ENCODE peak calls at places on chromosomes 6 and 20, in six cellular contexts. F is A549, M is cardiac fibroblast, A is foreskin fibroblast, V is lung, Y is heart right ventricle. L is an unnamed sample.

GRCh38 chr6:110357696-110358535 is at the start of gene METTL24:
- DNase-seq in Y (no peak), F (peak), A (peak), M (no peak), V (no peak), L (no peak)

GRCh38 chr6:149107973-149108372 is 209.5 kb upstream of the TAB2 start:
- DNase-seq in M (no peak), F (no peak), V (no peak), A (no peak), Y (no peak), L (no peak)

GRCh38 chr6:164929155-164929977 is 380.0 kb downstream of the C6orf118 start:
- DNase-seq in M (no peak), V (no peak), F (no peak), A (no peak), Y (no peak), L (no peak)

GRCh38 chr20:34475979-34476736 is 40.1 kb upstream of the DYNLRB1 start:
- DNase-seq in Y (peak), F (peak), M (peak), A (peak), V (peak), L (peak)

GRCh38 chr6:43887906-43888683 is 118.1 kb downstream of the VEGFA start:
- DNase-seq in A (no peak), Y (no peak), M (no peak), V (no peak), F (no peak), L (no peak)

GRCh38 chr20:16397053-16397452 is 176.2 kb downstream of the KIF16B start:
- DNase-seq in A (peak), M (no peak), F (no peak), Y (peak), V (peak), L (peak)

GRCh38 chr6:90249458-90249857 is 47.2 kb downstream of the BACH2 start:
- DNase-seq in V (no peak), M (no peak), Y (no peak), A (no peak), F (no peak), L (no peak)

GRCh38 chr20:9388160-9388825 is 126.1 kb upstream of the LAMP5 start:
- DNase-seq in A (no peak), F (no peak), V (no peak), Y (no peak), M (no peak), L (no peak)

GRCh38 chr6:66926060-66926459 is 1219.0 kb upstream of the EYS start:
- DNase-seq in F (no peak), M (peak), V (no peak), Y (no peak), A (peak), L (no peak)

GRCh38 chr6:115766745-115767462 is 293.8 kb downstream of the FRK start:
- DNase-seq in V (no peak), F (no peak), M (no peak), Y (no peak), A (no peak), L (no peak)

GRCh38 chr6:53728570-53729194 is 63.1 kb upstream of the KLHL31 start:
- DNase-seq in M (peak), F (peak), Y (peak), A (peak), V (no peak), L (peak)

GRCh38 chr6:99490608-99491007 is 24.6 kb downstream of the USP45 start:
- DNase-seq in Y (no peak), A (no peak), F (no peak), V (no peak), M (no peak), L (no peak)

GRCh38 chr6:126672654-126673053 is 332.7 kb downstream of the CENPW start:
- DNase-seq in V (no peak), M (peak), F (no peak), Y (no peak), A (peak), L (peak)

GRCh38 chr6:133132092-133132491 is 109.1 kb upstream of the EYA4 start:
- DNase-seq in A (peak), Y (no peak), V (no peak), F (no peak), M (no peak), L (no peak)

GRCh38 chr6:14447240-14447639 is 329.7 kb downstream of the CD83 start:
- DNase-seq in F (no peak), A (no peak), Y (no peak), V (no peak), M (no peak), L (no peak)

GRCh38 chr6:74598473-74599393 is 607.1 kb downstream of the COL12A1 start:
- DNase-seq in Y (no peak), F (peak), M (peak), V (no peak), A (peak), L (peak)

GRCh38 chr20:42530855-42531674 is 658.6 kb downstream of the PTPRT start:
- DNase-seq in M (peak), F (peak), V (no peak), Y (peak), A (no peak), L (peak)

GRCh38 chr6:166677941-166678340 is 50.9 kb upstream of the RPS6KA2 start:
- DNase-seq in M (no peak), V (no peak), Y (no peak), A (no peak), F (no peak), L (no peak)

GRCh38 chr6:109308018-109308492 is 74.2 kb downstream of the CD164 start:
- DNase-seq in M (peak), V (peak), A (peak), Y (peak), F (peak), L (peak)

GRCh38 chr6:57305754-57306153 is 11.7 kb upstream of the PRIM2 start:
- DNase-seq in A (peak), M (peak), F (no peak), Y (no peak), V (no peak), L (peak)

GRCh38 chr20:37544386-37544785 is 16.7 kb upstream of the BLCAP start:
- DNase-seq in A (no peak), V (no peak), F (no peak), Y (no peak), M (no peak), L (no peak)

GRCh38 chr20:36845288-36845969 is 30.5 kb upstream of the TLDC2 start:
- DNase-seq in Y (no peak), V (no peak), M (no peak), F (no peak), A (no peak), L (no peak)

GRCh38 chr6:21664263-21665081 is 70.9 kb downstream of the SOX4 start:
- DNase-seq in F (peak), V (no peak), A (peak), Y (peak), M (peak), L (no peak)

GRCh38 chr20:10963717-10964266 is 290.0 kb upstream of the JAG1 start:
- DNase-seq in V (no peak), F (no peak), M (peak), Y (peak), A (peak), L (no peak)

GRCh38 chr20:47191074-47191673 is 165.3 kb downstream of the ZMYND8 start:
- DNase-seq in V (no peak), Y (no peak), F (no peak), A (peak), M (peak), L (no peak)

GRCh38 chr6:136647363-136647763 is 97.1 kb upstream of the MAP7 start:
- DNase-seq in F (no peak), A (peak), V (no peak), M (peak), Y (peak), L (peak)

GRCh38 chr6:73234732-73235131 is 9.4 kb upstream of the KHDC1L start:
- DNase-seq in Y (no peak), A (peak), M (peak), F (peak), V (no peak), L (peak)

GRCh38 chr6:136312975-136313374 is 23.3 kb upstream of the BCLAF1 start:
- DNase-seq in A (no peak), M (no peak), V (no peak), F (no peak), Y (no peak), L (no peak)

GRCh38 chr20:57389695-57390603 is 1.2 kb upstream of the RBM38 start:
- DNase-seq in V (no peak), A (no peak), M (no peak), F (no peak), Y (no peak), L (no peak)

GRCh38 chr20:57387945-57388351 is 3.2 kb upstream of the RBM38 start:
- DNase-seq in A (no peak), M (no peak), F (no peak), V (no peak), Y (no peak), L (no peak)

GRCh38 chr20:57390604-57391438 is at the start of gene RBM38:
- DNase-seq in V (peak), A (peak), Y (peak), F (peak), M (peak), L (peak)

GRCh38 chr20:57387463-57387862 is 3.7 kb upstream of the RBM38 start:
- DNase-seq in F (no peak), Y (no peak), V (no peak), A (no peak), M (no peak), L (no peak)

DNA sequence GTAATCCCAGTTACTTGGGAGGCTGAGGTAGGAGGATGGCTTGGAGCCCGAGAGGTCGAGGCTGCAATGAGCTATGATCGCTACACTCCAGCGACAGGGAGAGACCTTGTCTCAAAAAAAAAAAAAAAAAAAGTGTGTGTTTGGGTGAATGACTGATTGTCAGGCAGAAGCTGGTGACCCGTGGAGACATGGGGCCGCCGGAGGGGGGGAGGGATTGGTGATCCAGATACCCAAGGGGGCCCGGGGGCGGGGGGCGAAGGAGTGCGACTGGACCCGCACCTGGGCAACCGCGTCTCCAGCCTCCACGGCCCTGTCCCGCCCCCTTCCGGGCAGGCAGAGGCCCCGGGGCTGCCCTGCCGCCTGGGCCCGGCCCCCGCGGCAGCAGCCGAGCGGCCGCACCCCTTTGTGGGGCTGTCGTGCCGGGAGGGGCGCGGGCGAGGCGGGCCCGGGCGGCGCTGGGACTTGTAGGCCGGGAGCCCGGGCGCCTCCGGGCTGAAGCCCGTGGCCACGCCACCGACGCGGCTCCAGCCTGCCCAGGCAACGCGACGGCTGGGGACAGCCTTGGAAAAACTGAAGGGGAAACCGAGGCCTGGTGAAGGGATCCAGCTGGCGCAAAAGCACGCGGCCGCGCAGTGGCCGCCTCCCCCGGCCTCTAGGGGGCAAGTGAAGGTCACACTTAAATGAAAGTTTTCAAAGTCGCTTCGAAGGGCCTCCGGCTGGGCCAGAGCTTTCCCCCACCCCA is 2.1 kb upstream of the RBM38 start:
- DNase-seq in A (peak), Y (peak), F (no peak), M (peak), V (peak), L (peak)
- H3K4me3 ChIP-seq in A (peak), Y (peak), F (no peak), M (no peak), V (no peak), L (peak)

GRCh38 chr6:87483929-87484328 is 11.2 kb downstream of the SLC35A1 start:
- DNase-seq in A (peak), V (no peak), M (peak), Y (no peak), F (no peak), L (peak)

GRCh38 chr6:87481936-87482335 is 9.2 kb downstream of the SLC35A1 start:
- DNase-seq in Y (no peak), A (no peak), V (no peak), M (no peak), F (no peak), L (no peak)

GRCh38 chr6:87484491-87484890 is 11.7 kb downstream of the SLC35A1 start:
- DNase-seq in Y (no peak), M (no peak), V (no peak), F (no peak), A (no peak), L (no peak)

GRCh38 chr6:87487555-87487954 is 14.8 kb downstream of the SLC35A1 start:
- DNase-seq in V (no peak), A (peak), Y (no peak), F (no peak), M (peak), L (peak)

DNA sequence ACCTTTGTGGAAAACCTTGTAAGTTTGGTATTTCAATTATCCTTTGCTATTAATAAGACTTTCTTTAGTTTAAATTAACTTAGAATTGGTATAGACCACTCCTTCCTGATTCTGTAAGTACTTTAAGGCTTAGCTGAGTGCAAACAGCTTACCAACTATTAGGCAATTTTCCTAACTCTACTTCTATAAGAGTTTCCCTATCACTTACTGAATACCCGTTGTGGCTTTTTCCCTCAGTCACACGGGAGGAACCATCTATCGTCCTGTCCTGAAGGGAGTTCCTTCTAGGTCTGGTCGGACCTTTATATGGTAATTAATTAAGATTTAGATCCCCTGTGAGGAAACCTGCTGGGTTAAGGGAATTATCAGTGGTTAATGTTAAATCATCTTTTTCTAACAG is 9.6 kb downstream of the SLC35A1 start:
- DNase-seq in M (no peak), A (no peak), V (no peak), F (no peak), Y (no peak), L (no peak)
- TF ChIP-seq CTCF in M (no peak), A (no peak), V (no peak), F (no peak), Y (no peak), L (no peak)

GRCh38 chr6:159043986-159044385 is 805 bp downstream of the TAGAP start:
- DNase-seq in A (no peak), M (no peak), Y (no peak), V (no peak), F (no peak), L (no peak)

GRCh38 chr6:159042824-159043181 is 2.0 kb downstream of the TAGAP start:
- DNase-seq in V (no peak), F (no peak), M (no peak), Y (no peak), A (no peak), L (no peak)

GRCh38 chr6:159044899-159045727 is at the start of gene TAGAP:
- DNase-seq in A (peak), Y (peak), F (no peak), V (peak), M (peak), L (peak)

GRCh38 chr6:159042003-159042823 is 2.6 kb downstream of the TAGAP start:
- DNase-seq in F (peak), M (peak), A (peak), V (peak), Y (peak), L (peak)

GRCh38 chr6:159043236-159043635 is 1.6 kb downstream of the TAGAP start:
- DNase-seq in V (no peak), M (no peak), Y (no peak), A (no peak), F (no peak), L (no peak)
- H3K4me3 ChIP-seq in V (no peak), M (no peak), Y (no peak), A (no peak), F (no peak), L (no peak)

GRCh38 chr20:45374966-45375365 is 3.2 kb downstream of the TP53TG5 start:
- DNase-seq in V (no peak), F (no peak), M (no peak), A (no peak), Y (no peak), L (no peak)

GRCh38 chr20:45372241-45372640 is 5.9 kb downstream of the TP53TG5 start:
- DNase-seq in V (no peak), A (no peak), Y (no peak), F (no peak), M (no peak), L (no peak)

GRCh38 chr20:45372646-45373352 is 5.3 kb downstream of the TP53TG5 start:
- DNase-seq in Y (no peak), A (peak), V (no peak), M (no peak), F (no peak), L (peak)

GRCh38 chr20:45373353-45374100 is 4.6 kb downstream of the TP53TG5 start:
- DNase-seq in F (peak), V (peak), A (peak), Y (peak), M (peak), L (peak)

GRCh38 chr20:45374101-45374467 is 4.0 kb downstream of the TP53TG5 start:
- DNase-seq in M (no peak), V (no peak), F (no peak), Y (no peak), A (no peak), L (no peak)
- TF ChIP-seq CTCF in M (no peak), V (no peak), F (no peak), Y (no peak), A (no peak), L (no peak)

DNA sequence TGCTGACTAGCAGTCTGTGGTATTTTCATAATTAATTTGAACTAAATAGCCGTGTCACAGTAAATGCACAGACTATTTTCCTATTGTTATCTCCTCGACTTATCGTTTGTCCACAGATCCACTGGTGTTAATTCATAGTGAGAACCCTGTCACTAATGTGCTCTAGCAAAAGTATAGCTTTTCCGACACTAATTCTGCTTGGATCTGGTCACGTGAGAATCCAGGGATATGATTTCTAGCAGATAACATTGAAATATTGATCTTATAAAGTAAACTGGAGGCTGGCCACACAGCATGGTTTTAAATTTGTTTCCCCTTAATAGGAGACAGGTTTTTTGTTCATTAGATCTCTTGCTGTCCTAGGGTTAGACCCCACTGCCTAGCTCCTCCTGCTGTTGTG is 340.6 kb upstream of the SASH1 start:
- DNase-seq in M (no peak), A (peak), V (no peak), Y (no peak), F (no peak), L (no peak)
- H3K4me3 ChIP-seq in M (no peak), A (peak), V (no peak), Y (no peak), F (no peak), L (no peak)

GRCh38 chr20:18363708-18364107 is 75.4 kb downstream of the ZNF133 start:
- DNase-seq in A (no peak), M (no peak), Y (no peak), F (no peak), V (no peak), L (no peak)

GRCh38 chr20:18362916-18363315 is 74.6 kb downstream of the ZNF133 start:
- DNase-seq in M (no peak), A (no peak), F (no peak), Y (no peak), V (no peak), L (no peak)

GRCh38 chr20:18360601-18361000 is 72.3 kb downstream of the ZNF133 start:
- DNase-seq in Y (no peak), A (no peak), F (no peak), V (no peak), M (no peak), L (no peak)

GRCh38 chr20:18361678-18362077 is 73.4 kb downstream of the ZNF133 start:
- DNase-seq in Y (no peak), A (no peak), V (no peak), M (no peak), F (no peak), L (no peak)

DNA sequence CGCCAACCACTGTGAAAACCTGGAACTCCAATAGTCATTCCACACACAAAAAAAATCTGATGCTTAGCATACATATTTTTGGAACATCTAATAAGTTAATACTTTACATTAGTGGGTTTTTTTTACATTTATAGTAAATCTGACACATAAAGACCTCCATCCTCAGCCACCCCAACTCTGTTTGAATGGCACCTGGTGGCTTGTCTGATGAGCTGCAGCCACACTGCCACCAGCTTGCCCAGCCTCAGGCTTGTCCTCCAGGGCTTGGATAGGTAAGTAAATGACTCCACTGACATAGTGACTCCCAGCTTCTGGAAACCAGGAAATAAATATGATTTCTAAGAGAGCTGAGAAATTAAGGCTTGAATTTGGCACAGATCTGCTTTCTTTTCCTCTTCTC is 71.5 kb downstream of the ZNF133 start:
- DNase-seq in Y (no peak), M (no peak), F (no peak), A (no peak), V (no peak), L (no peak)
- TF ChIP-seq CTCF in Y (no peak), M (no peak), F (no peak), A (no peak), V (no peak), L (no peak)

L was measured in AG10803.